ENCODE peak calls at places on chromosomes 4 and X, in seven cellular contexts. Q, J, C, S, V, O and W are unnamed samples.

GRCh38 chr4:80180743-80181142 is 16.6 kb upstream of the PRDM8 start:
- DNase-seq in S (no peak), V (peak; percentile 28), J (no peak), Q (no peak), O (no peak), C (no peak), W (no peak)

GRCh38 chrX:77003956-77004355 is 443.2 kb upstream of the FGF16 start:
- DNase-seq in V (no peak), Q (peak; percentile 40), O (no peak), J (peak; percentile 25), C (no peak), S (no peak), W (no peak)

GRCh38 chr4:142413516-142413915 is 432.6 kb downstream of the INPP4B start:
- DNase-seq in O (no peak), J (no peak), C (no peak), S (no peak), V (no peak), Q (no peak), W (no peak)

GRCh38 chr4:95541889-95542607 is 6.7 kb downstream of the UNC5C start:
- DNase-seq in J (no peak), Q (no peak), V (no peak), S (no peak), O (no peak), C (no peak), W (no peak)

GRCh38 chr4:76090241-76090691 is 15.8 kb downstream of the ART3 start:
- DNase-seq in V (peak; percentile 99), O (peak; percentile 81), C (no peak), Q (no peak), J (no peak), S (no peak), W (peak; percentile 75)

GRCh38 chr4:8940792-8941491 is 69.3 kb upstream of the HMX1 start:
- DNase-seq in S (no peak), Q (no peak), J (no peak), C (no peak), O (peak; percentile 15), V (no peak), W (no peak)

GRCh38 chr4:142203505-142203904 is 567.1 kb downstream of the IL15 start:
- DNase-seq in V (no peak), C (no peak), S (no peak), O (peak; percentile 32), Q (no peak), J (no peak), W (no peak)

GRCh38 chrX:110131031-110131430 is 128.1 kb downstream of the TMEM164 start:
- DNase-seq in Q (no peak), O (no peak), J (no peak), S (no peak), V (no peak), C (no peak), W (no peak)

GRCh38 chrX:21800344-21800770 is 39.1 kb upstream of the MBTPS2 start:
- DNase-seq in J (no peak), V (peak; percentile 22), Q (no peak), S (no peak), O (no peak), C (no peak), W (no peak)

GRCh38 chr4:37803348-37803973 is 23.0 kb upstream of the PGM2 start:
- DNase-seq in O (peak; percentile 77), J (no peak), S (no peak), C (no peak), V (peak; percentile 67), Q (peak; percentile 84), W (peak; percentile 36)

GRCh38 chrX:137424679-137425078 is 141.2 kb upstream of the ZIC3 start:
- DNase-seq in J (no peak), C (no peak), V (no peak), Q (no peak), S (no peak), O (no peak), W (no peak)

GRCh38 chrX:23634181-23634580 is 33.1 kb upstream of the PRDX4 start:
- DNase-seq in S (no peak), Q (peak; percentile 33), O (peak; percentile 19), J (no peak), V (peak; percentile 3), C (no peak), W (no peak)

GRCh38 chr4:25938251-25939186 is 24.5 kb downstream of the SMIM20 start:
- DNase-seq in O (no peak), Q (peak; percentile 46), J (peak; percentile 56), V (peak; percentile 64), S (no peak), C (no peak), W (no peak)